ENCODE peak calls at places on chromosomes 1 and 21, in six cellular contexts. One of them, this sample, is unnamed.

GRCh38 chr1:183185941-183186490 is at the start of gene LAMC2:
- DNase-seq in cardiac muscle cell: peak; percentile 62
- DNase-seq in hepatocyte: peak; percentile 93
- DNase-seq in heart left ventricle: no peak
- DNase-seq in IMR-90: peak; percentile 52
- DNase-seq in pancreas: peak; percentile 81
- DNase-seq in this sample: peak; percentile 72

GRCh38 chr1:101203812-101204540 is 32.8 kb upstream of the S1PR1 start:
- DNase-seq in heart left ventricle: peak; percentile 36
- DNase-seq in IMR-90: peak; percentile 70
- DNase-seq in hepatocyte: no peak
- DNase-seq in pancreas: no peak
- DNase-seq in cardiac muscle cell: peak; percentile 92
- DNase-seq in this sample: no peak

GRCh38 chr1:150268342-150268705 is 492 bp downstream of the APH1A start:
- DNase-seq in IMR-90: no peak
- DNase-seq in cardiac muscle cell: peak; percentile 28
- DNase-seq in heart left ventricle: peak; percentile 40
- DNase-seq in pancreas: no peak
- DNase-seq in hepatocyte: peak; percentile 77
- DNase-seq in this sample: peak; percentile 64

GRCh38 chr21:17250651-17251294 is 262.1 kb upstream of the CXADR start:
- DNase-seq in heart left ventricle: no peak
- DNase-seq in hepatocyte: no peak
- DNase-seq in pancreas: no peak
- DNase-seq in IMR-90: no peak
- DNase-seq in cardiac muscle cell: no peak
- DNase-seq in this sample: no peak

GRCh38 chr1:103514920-103515503 is 10.5 kb upstream of the RNPC3 start:
- DNase-seq in hepatocyte: peak; percentile 54
- DNase-seq in IMR-90: peak; percentile 63
- DNase-seq in heart left ventricle: no peak
- DNase-seq in pancreas: no peak
- DNase-seq in cardiac muscle cell: peak; percentile 40
- DNase-seq in this sample: no peak

GRCh38 chr1:226632922-226633351 is 84.4 kb downstream of the STUM start:
- DNase-seq in heart left ventricle: peak; percentile 18
- DNase-seq in pancreas: peak; percentile 41
- DNase-seq in cardiac muscle cell: no peak
- DNase-seq in hepatocyte: no peak
- DNase-seq in IMR-90: no peak
- DNase-seq in this sample: peak; percentile 78

GRCh38 chr1:17183388-17184160 is 21.4 kb upstream of the PADI1 start:
- DNase-seq in cardiac muscle cell: no peak
- DNase-seq in IMR-90: no peak
- DNase-seq in pancreas: no peak
- DNase-seq in hepatocyte: no peak
- DNase-seq in heart left ventricle: peak; percentile 5
- DNase-seq in this sample: no peak

GRCh38 chr1:82139751-82140468 is 339.2 kb downstream of the ADGRL2 start:
- DNase-seq in heart left ventricle: no peak
- DNase-seq in cardiac muscle cell: no peak
- DNase-seq in IMR-90: no peak
- DNase-seq in pancreas: no peak
- DNase-seq in hepatocyte: no peak
- DNase-seq in this sample: no peak

GRCh38 chr1:26234644-26235384 is 814 bp downstream of the CEP85 start:
- DNase-seq in hepatocyte: peak; percentile 47
- DNase-seq in IMR-90: peak; percentile 5
- DNase-seq in pancreas: no peak
- DNase-seq in cardiac muscle cell: peak; percentile 24
- DNase-seq in heart left ventricle: no peak
- DNase-seq in this sample: no peak

GRCh38 chr1:56967900-56968832 is 2.4 kb upstream of the C8B start:
- DNase-seq in IMR-90: peak; percentile 15
- DNase-seq in cardiac muscle cell: peak; percentile 56
- DNase-seq in heart left ventricle: no peak
- DNase-seq in hepatocyte: peak; percentile 54
- DNase-seq in pancreas: peak; percentile 89
- DNase-seq in this sample: peak; percentile 51

GRCh38 chr21:41763398-41763931 is 3.4 kb downstream of the RIPK4 start:
- DNase-seq in hepatocyte: peak; percentile 51
- DNase-seq in pancreas: peak; percentile 64
- DNase-seq in IMR-90: no peak
- DNase-seq in cardiac muscle cell: peak; percentile 48
- DNase-seq in heart left ventricle: no peak
- DNase-seq in this sample: no peak

GRCh38 chr1:223177681-223178080 is 34.6 kb upstream of the TLR5 start:
- DNase-seq in heart left ventricle: peak; percentile 37
- DNase-seq in cardiac muscle cell: peak; percentile 50
- DNase-seq in pancreas: no peak
- DNase-seq in IMR-90: no peak
- DNase-seq in hepatocyte: peak; percentile 19
- DNase-seq in this sample: peak; percentile 61

GRCh38 chr1:5950994-5951749 is 41.1 kb downstream of the NPHP4 start:
- DNase-seq in pancreas: peak; percentile 40
- DNase-seq in IMR-90: no peak
- DNase-seq in heart left ventricle: peak; percentile 10
- DNase-seq in hepatocyte: no peak
- DNase-seq in cardiac muscle cell: no peak
- DNase-seq in this sample: no peak

GRCh38 chr1:234476172-234476571 is 2.8 kb downstream of the TARBP1 start:
- DNase-seq in cardiac muscle cell: no peak
- DNase-seq in IMR-90: no peak
- DNase-seq in heart left ventricle: no peak
- DNase-seq in hepatocyte: no peak
- DNase-seq in pancreas: no peak
- DNase-seq in this sample: no peak

GRCh38 chr1:234479310-234479559 is 256 bp upstream of the TARBP1 start:
- DNase-seq in cardiac muscle cell: no peak
- DNase-seq in pancreas: no peak
- DNase-seq in heart left ventricle: no peak
- DNase-seq in IMR-90: no peak
- DNase-seq in hepatocyte: no peak
- DNase-seq in this sample: no peak

GRCh38 chr1:234478481-234479309 is at the start of gene TARBP1:
- DNase-seq in cardiac muscle cell: peak; percentile 87
- DNase-seq in hepatocyte: peak; percentile 90
- DNase-seq in IMR-90: peak; percentile 78
- DNase-seq in heart left ventricle: peak; percentile 72
- DNase-seq in pancreas: peak; percentile 87
- DNase-seq in this sample: peak; percentile 80

GRCh38 chr1:234478152-234478480 is 863 bp downstream of the TARBP1 start:
- DNase-seq in heart left ventricle: peak; percentile 66
- DNase-seq in pancreas: no peak
- DNase-seq in IMR-90: peak; percentile 28
- DNase-seq in cardiac muscle cell: peak; percentile 73
- DNase-seq in hepatocyte: peak; percentile 81
- DNase-seq in this sample: peak; percentile 81

DNA sequence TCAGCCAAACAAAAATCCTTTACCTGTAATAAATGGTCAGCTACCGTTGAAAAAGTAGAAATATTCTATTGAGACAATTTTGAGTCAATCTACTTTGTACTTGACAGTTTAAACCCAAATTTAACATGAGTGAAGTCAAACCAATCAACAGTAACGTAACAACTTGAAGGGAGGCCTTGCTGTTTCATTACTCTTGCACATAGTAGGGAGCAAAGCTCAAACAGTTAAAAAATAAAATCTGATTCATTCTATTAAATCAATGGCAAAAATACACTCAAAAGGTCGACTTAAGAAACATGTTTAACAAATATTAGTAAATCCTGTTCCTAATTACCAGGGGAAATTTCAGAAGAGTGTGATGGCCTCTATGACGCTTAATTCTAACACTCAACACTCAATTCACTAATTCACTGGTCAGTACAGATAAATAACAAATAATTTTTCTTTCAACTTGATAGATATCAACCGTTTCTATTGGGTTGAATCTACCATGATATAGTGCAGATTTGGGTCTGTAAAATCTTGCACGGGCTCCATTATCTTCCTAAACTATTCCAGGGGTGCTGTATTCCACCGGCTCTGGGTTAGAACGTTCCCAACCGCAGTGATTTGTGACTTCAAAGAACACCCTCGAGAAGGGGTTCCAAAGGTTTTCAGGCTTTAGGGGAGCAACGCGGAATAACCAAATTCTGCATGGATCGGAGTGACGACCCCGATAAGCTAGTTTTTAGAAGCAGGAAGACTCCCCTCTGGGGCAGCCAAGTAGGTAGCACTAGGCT is 1.4 kb downstream of the TARBP1 start:
- DNase-seq in pancreas: no peak
- DNase-seq in hepatocyte: no peak
- DNase-seq in cardiac muscle cell: no peak
- DNase-seq in IMR-90: no peak
- DNase-seq in heart left ventricle: no peak
- DNase-seq in this sample: no peak
- H3K27ac ChIP-seq in pancreas: peak overlapping the region; percentile 90
- H3K27ac ChIP-seq in hepatocyte: peak overlapping the region; percentile 89
- H3K27ac ChIP-seq in cardiac muscle cell: peak overlapping the region; percentile 93
- H3K27ac ChIP-seq in IMR-90: peak overlapping the region; percentile 14
- H3K27ac ChIP-seq in heart left ventricle: peak overlapping the region; percentile 79
- H3K27ac ChIP-seq in this sample: peak overlapping the region; percentile 91

GRCh38 chr1:32503153-32503552 is 36.1 kb upstream of the ZBTB8A start:
- DNase-seq in IMR-90: no peak
- DNase-seq in hepatocyte: no peak
- DNase-seq in heart left ventricle: no peak
- DNase-seq in pancreas: no peak
- DNase-seq in cardiac muscle cell: no peak
- DNase-seq in this sample: no peak

GRCh38 chr1:32507021-32507420 is 32.2 kb upstream of the ZBTB8A start:
- DNase-seq in pancreas: no peak
- DNase-seq in heart left ventricle: no peak
- DNase-seq in IMR-90: no peak
- DNase-seq in cardiac muscle cell: no peak
- DNase-seq in hepatocyte: no peak
- DNase-seq in this sample: no peak

GRCh38 chr1:32500387-32501209 is 35.7 kb downstream of the ZBTB8B start:
- DNase-seq in pancreas: peak; percentile 86
- DNase-seq in cardiac muscle cell: peak; percentile 75
- DNase-seq in hepatocyte: peak; percentile 86
- DNase-seq in IMR-90: peak; percentile 49
- DNase-seq in heart left ventricle: peak; percentile 74
- DNase-seq in this sample: peak; percentile 85

GRCh38 chr1:32498751-32499150 is 33.9 kb downstream of the ZBTB8B start:
- DNase-seq in IMR-90: no peak
- DNase-seq in cardiac muscle cell: no peak
- DNase-seq in hepatocyte: no peak
- DNase-seq in heart left ventricle: no peak
- DNase-seq in pancreas: no peak
- DNase-seq in this sample: no peak

DNA sequence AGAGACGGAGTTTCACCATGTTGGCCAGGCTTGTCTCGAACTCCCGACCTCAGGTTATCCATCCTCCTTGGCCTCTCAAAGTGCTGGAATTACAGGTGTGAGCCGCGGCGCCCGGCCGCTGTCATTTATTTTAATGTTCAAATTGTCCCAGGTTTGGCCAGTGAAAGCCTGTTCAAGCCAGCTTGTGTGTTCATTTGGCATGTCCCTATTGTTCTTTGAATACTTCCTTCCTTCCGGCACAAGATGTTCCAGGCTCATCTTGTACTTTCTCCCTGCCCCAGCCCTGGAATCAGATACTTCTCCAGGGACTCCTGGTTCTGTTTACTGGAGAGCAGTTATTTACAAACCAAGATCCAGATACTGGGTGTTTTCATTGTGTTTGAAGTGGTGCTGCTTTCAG is 37.0 kb downstream of the ZBTB8B start:
- DNase-seq in pancreas: no peak
- DNase-seq in heart left ventricle: no peak
- DNase-seq in IMR-90: no peak
- DNase-seq in cardiac muscle cell: no peak
- DNase-seq in hepatocyte: no peak
- DNase-seq in this sample: no peak
- H3K27ac ChIP-seq in pancreas: no peak overlapping the region
- H3K27ac ChIP-seq in heart left ventricle: peak overlapping the region; percentile 100
- H3K27ac ChIP-seq in IMR-90: no peak overlapping the region
- H3K27ac ChIP-seq in cardiac muscle cell: no peak overlapping the region
- H3K27ac ChIP-seq in hepatocyte: peak overlapping the region; percentile 85
- H3K27ac ChIP-seq in this sample: peak overlapping the region; percentile 98

GRCh38 chr21:46560568-46561447 is 44.1 kb downstream of the S100B start:
- DNase-seq in IMR-90: no peak
- DNase-seq in heart left ventricle: no peak
- DNase-seq in cardiac muscle cell: no peak
- DNase-seq in hepatocyte: no peak
- DNase-seq in pancreas: peak; percentile 37
- DNase-seq in this sample: peak; percentile 37
- H3K27ac ChIP-seq in IMR-90: no peak overlapping the region
- H3K27ac ChIP-seq in heart left ventricle: no peak overlapping the region
- H3K27ac ChIP-seq in cardiac muscle cell: no peak overlapping the region
- H3K27ac ChIP-seq in hepatocyte: no peak overlapping the region
- H3K27ac ChIP-seq in pancreas: no peak overlapping the region
- H3K27ac ChIP-seq in this sample: no peak overlapping the region

GRCh38 chr1:118986291-118986838 is 1.8 kb downstream of the TBX15 start:
- DNase-seq in pancreas: no peak
- DNase-seq in cardiac muscle cell: no peak
- DNase-seq in heart left ventricle: no peak
- DNase-seq in hepatocyte: no peak
- DNase-seq in IMR-90: no peak
- DNase-seq in this sample: no peak

GRCh38 chr1:118983558-118984021 is 4.6 kb downstream of the TBX15 start:
- DNase-seq in pancreas: no peak
- DNase-seq in heart left ventricle: no peak
- DNase-seq in cardiac muscle cell: no peak
- DNase-seq in hepatocyte: no peak
- DNase-seq in IMR-90: no peak
- DNase-seq in this sample: no peak

GRCh38 chr1:118985611-118986290 is 2.4 kb downstream of the TBX15 start:
- DNase-seq in IMR-90: no peak
- DNase-seq in pancreas: no peak
- DNase-seq in cardiac muscle cell: no peak
- DNase-seq in heart left ventricle: no peak
- DNase-seq in hepatocyte: no peak
- DNase-seq in this sample: no peak

GRCh38 chr1:118984086-118984989 is 3.8 kb downstream of the TBX15 start:
- DNase-seq in heart left ventricle: no peak
- DNase-seq in pancreas: no peak
- DNase-seq in hepatocyte: no peak
- DNase-seq in IMR-90: peak; percentile 5
- DNase-seq in cardiac muscle cell: peak; percentile 66
- DNase-seq in this sample: no peak

DNA sequence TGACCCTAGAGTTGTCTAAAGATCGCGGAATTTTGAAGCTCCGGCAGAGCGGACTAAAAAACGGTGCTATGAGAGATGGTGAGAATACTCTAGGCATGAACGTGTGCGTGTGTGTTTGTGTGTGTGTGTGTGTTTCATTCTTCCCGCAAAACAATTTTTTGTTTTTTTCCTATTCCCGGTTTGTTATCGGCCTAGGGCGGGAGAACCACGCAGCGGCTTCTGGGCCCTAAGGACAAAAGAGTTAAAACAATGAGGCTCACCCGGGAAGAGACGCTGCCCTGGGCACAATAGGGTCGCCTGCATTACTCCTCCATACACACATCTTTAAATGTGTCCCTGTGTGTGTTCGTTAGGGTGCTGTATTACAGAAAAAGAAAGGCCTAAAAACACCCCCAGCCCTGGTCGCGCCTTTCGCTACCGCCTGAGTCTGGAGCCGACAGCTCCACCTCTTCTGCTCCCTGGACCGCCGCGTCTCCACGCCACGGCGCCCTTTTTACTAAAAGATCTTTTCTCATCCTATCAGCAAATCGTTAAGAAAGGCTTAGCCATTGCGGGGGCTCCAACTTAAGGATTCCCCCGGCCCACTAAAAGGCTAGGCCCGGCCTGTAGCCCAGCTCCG is 3.0 kb downstream of the TBX15 start:
- DNase-seq in heart left ventricle: no peak
- DNase-seq in pancreas: no peak
- DNase-seq in cardiac muscle cell: no peak
- DNase-seq in hepatocyte: no peak
- DNase-seq in IMR-90: no peak
- DNase-seq in this sample: no peak
- H3K27ac ChIP-seq in heart left ventricle: no peak overlapping the region
- H3K27ac ChIP-seq in pancreas: no peak overlapping the region
- H3K27ac ChIP-seq in cardiac muscle cell: no peak overlapping the region
- H3K27ac ChIP-seq in hepatocyte: no peak overlapping the region
- H3K27ac ChIP-seq in IMR-90: no peak overlapping the region
- H3K27ac ChIP-seq in this sample: no peak overlapping the region